ENCODE peak calls at places on chromosomes 4 and X, in eight cellular contexts. G, D, J, X, T, F, R and Z are unnamed samples.
A peak's percentile ranks its signal among the peaks of the same experiment; 100 is the strongest.

GRCh38 chrX:26651755-26652154 is 435.8 kb downstream of the MAGEB5 start:
- DNase-seq in G (no peak), D (no peak), J (no peak), X (no peak), T (no peak), F (no peak), R (no peak), Z (no peak)

GRCh38 chrX:52852110-52852872 is 15.6 kb downstream of the XAGE3 start:
- DNase-seq in G (no peak), D (no peak), J (no peak), X (no peak), T (no peak), F (no peak), R (no peak), Z (no peak)

GRCh38 chr4:102343964-102344519 is 1.2 kb downstream of the SLC39A8 start:
- DNase-seq in G (peak; percentile 49), D (no peak), J (no peak), X (no peak), T (peak; percentile 0), F (no peak), R (no peak), Z (no peak)

GRCh38 chr4:145541266-145541770 is 59.7 kb downstream of the SMAD1 start:
- DNase-seq in G (no peak), D (no peak), J (no peak), X (no peak), T (no peak), F (no peak), R (no peak), Z (no peak)

GRCh38 chr4:44859477-44859876 is 133.1 kb upstream of the GNPDA2 start:
- DNase-seq in G (no peak), D (no peak), J (no peak), X (no peak), T (no peak), F (no peak), R (no peak), Z (no peak)

GRCh38 chr4:160364217-160364616 is 1261.3 kb downstream of the RAPGEF2 start:
- DNase-seq in G (no peak), D (no peak), J (no peak), X (no peak), T (no peak), F (no peak), R (no peak), Z (no peak)

GRCh38 chrX:110413727-110414124 is 55.1 kb downstream of the RTL9 start:
- DNase-seq in G (no peak), D (no peak), J (no peak), X (no peak), T (no peak), F (no peak), R (no peak), Z (no peak)

GRCh38 chr4:88535090-88535755 is 11.6 kb upstream of the PYURF start:
- DNase-seq in G (no peak), D (no peak), J (no peak), X (no peak), T (no peak), F (no peak), R (no peak), Z (no peak)

GRCh38 chr4:7390906-7391636 is 43.7 kb downstream of the PSAPL1 start:
- DNase-seq in G (no peak), D (no peak), J (peak; percentile 50), X (no peak), T (no peak), F (no peak), R (no peak), Z (peak; percentile 11)

GRCh38 chrX:154748712-154749339 is 2.1 kb downstream of the GAB3 start:
- DNase-seq in G (peak; percentile 62), D (peak; percentile 62), J (no peak), X (peak; percentile 39), T (peak; percentile 44), F (peak; percentile 77), R (peak; percentile 30), Z (peak; percentile 50)

GRCh38 chr4:103075894-103076776 is at the start of gene SLC9B2:
- DNase-seq in G (peak; percentile 67), D (peak; percentile 54), J (peak; percentile 81), X (peak; percentile 72), T (peak; percentile 49), F (peak; percentile 79), R (peak; percentile 74), Z (peak; percentile 81)

GRCh38 chr4:84511703-84512102 is 12.6 kb upstream of the NKX6-1 start:
- DNase-seq in G (no peak), D (no peak), J (no peak), X (no peak), T (no peak), F (no peak), R (no peak), Z (no peak)

GRCh38 chrX:154472685-154473632 is 6.1 kb downstream of the LAGE3 start:
- DNase-seq in G (no peak), D (peak; percentile 51), J (no peak), X (no peak), T (no peak), F (no peak), R (no peak), Z (no peak)

GRCh38 chr4:108829981-108830492 is 67.2 kb upstream of the ETNPPL start:
- DNase-seq in G (no peak), D (no peak), J (no peak), X (no peak), T (no peak), F (no peak), R (no peak), Z (no peak)

GRCh38 chrX:124383367-124383766 is 37.0 kb downstream of the SH2D1A start:
- DNase-seq in G (no peak), D (no peak), J (no peak), X (no peak), T (no peak), F (no peak), R (no peak), Z (no peak)

GRCh38 chr4:26624042-26624441 is 40.2 kb downstream of the TBC1D19 start:
- DNase-seq in G (no peak), D (no peak), J (no peak), X (no peak), T (no peak), F (no peak), R (no peak), Z (no peak)

GRCh38 chrX:28223991-28224390 is 242.7 kb upstream of the DCAF8L1 start:
- DNase-seq in G (no peak), D (no peak), J (no peak), X (no peak), T (no peak), F (no peak), R (no peak), Z (no peak)

GRCh38 chrX:42704454-42704853 is 73.5 kb downstream of the PPP1R2C start:
- DNase-seq in G (no peak), D (no peak), J (no peak), X (no peak), T (no peak), F (no peak), R (no peak), Z (no peak)

GRCh38 chrX:71158603-71159002 is 14.0 kb downstream of the NLGN3 start:
- DNase-seq in G (no peak), D (no peak), J (no peak), X (no peak), T (no peak), F (no peak), R (no peak), Z (no peak)

GRCh38 chrX:105975382-105975781 is 63.1 kb downstream of the SERPINA7 start:
- DNase-seq in G (no peak), D (peak; percentile 7), J (no peak), X (no peak), T (no peak), F (no peak), R (no peak), Z (no peak)

GRCh38 chr4:76434901-76435688 is at the start of gene SHROOM3:
- DNase-seq in G (no peak), D (no peak), J (no peak), X (no peak), T (no peak), F (peak; percentile 67), R (no peak), Z (peak; percentile 21)

GRCh38 chr4:7649741-7650531 is 215.2 kb upstream of the PSAPL1 start:
- DNase-seq in G (no peak), D (peak; percentile 44), J (no peak), X (no peak), T (peak; percentile 13), F (no peak), R (no peak), Z (no peak)

GRCh38 chrX:18290200-18290599 is 64.3 kb downstream of the SCML2 start:
- DNase-seq in G (peak; percentile 61), D (no peak), J (no peak), X (no peak), T (no peak), F (peak; percentile 44), R (no peak), Z (no peak)

GRCh38 chr4:182969651-182970279 is 52.6 kb upstream of the DCTD start:
- DNase-seq in G (peak; percentile 2), D (no peak), J (no peak), X (no peak), T (no peak), F (no peak), R (no peak), Z (no peak)

GRCh38 chr4:2743518-2744445 is 12.4 kb downstream of the TNIP2 start:
- DNase-seq in G (no peak), D (peak; percentile 61), J (no peak), X (no peak), T (no peak), F (no peak), R (no peak), Z (no peak)

GRCh38 chr4:45985038-45985437 is 138.8 kb downstream of the GABRG1 start:
- DNase-seq in G (no peak), D (no peak), J (no peak), X (no peak), T (no peak), F (no peak), R (no peak), Z (peak; percentile 5)

GRCh38 chr4:183469936-183470335 is 25.5 kb downstream of the CDKN2AIP start:
- DNase-seq in G (no peak), D (no peak), J (no peak), X (no peak), T (no peak), F (no peak), R (no peak), Z (no peak)

GRCh38 chrX:22527302-22527701 is 254.6 kb downstream of the CBLL2 start:
- DNase-seq in G (no peak), D (no peak), J (no peak), X (no peak), T (no peak), F (no peak), R (no peak), Z (no peak)

GRCh38 chr4:52260507-52261302 is 209.6 kb downstream of the SPATA18 start:
- DNase-seq in G (no peak), D (no peak), J (no peak), X (peak; percentile 2), T (no peak), F (no peak), R (no peak), Z (no peak)

GRCh38 chr4:101050836-101051205 is 296.5 kb downstream of the PPP3CA start:
- DNase-seq in G (no peak), D (no peak), J (no peak), X (no peak), T (no peak), F (no peak), R (no peak), Z (no peak)

GRCh38 chr4:142497606-142498005 is 348.5 kb downstream of the INPP4B start:
- DNase-seq in G (no peak), D (no peak), J (no peak), X (no peak), T (no peak), F (no peak), R (no peak), Z (no peak)

GRCh38 chr4:104015680-104016079 is 295.9 kb upstream of the TACR3 start:
- DNase-seq in G (no peak), D (peak; percentile 7), J (no peak), X (peak; percentile 6), T (no peak), F (peak; percentile 2), R (no peak), Z (no peak)

GRCh38 chr4:150569384-150569987 is 12.5 kb upstream of the MAB21L2 start:
- DNase-seq in G (no peak), D (no peak), J (no peak), X (no peak), T (no peak), F (no peak), R (no peak), Z (no peak)

GRCh38 chr4:4642201-4643025 is 100.6 kb upstream of the STX18 start:
- DNase-seq in G (no peak), D (no peak), J (no peak), X (no peak), T (no peak), F (peak; percentile 76), R (no peak), Z (no peak)